ENCODE peak calls at places on chromosomes 5 and 9, in eight cellular contexts. Q is neural progenitor cell, D is uterus, C is AG04449, M is AG09309, T is H9, G is GM13976, S is HFFc6. K is an unnamed sample.

GRCh38 chr5:111680737-111681413 is 76.1 kb downstream of the NREP start:
- DNase-seq in Q (no peak), D (peak; percentile 67), C (peak; percentile 80), M (peak; percentile 89), T (no peak), G (no peak), S (peak; percentile 92), K (peak; percentile 94)

GRCh38 chr9:136603901-136604816 is 58.3 kb upstream of the NOTCH1 start:
- DNase-seq in Q (no peak), D (no peak), C (no peak), M (no peak), T (no peak), G (no peak), S (no peak), K (no peak)

GRCh38 chr5:151721087-151721646 is 34.5 kb upstream of the SPARC start:
- DNase-seq in Q (no peak), D (no peak), C (no peak), M (no peak), T (no peak), G (peak; percentile 57), S (no peak), K (no peak)

GRCh38 chr9:99474186-99474585 is 252.1 kb downstream of the SEC61B start:
- DNase-seq in Q (no peak), D (no peak), C (no peak), M (no peak), T (no peak), G (no peak), S (no peak), K (no peak)

GRCh38 chr5:129447968-129448367 is 12.1 kb upstream of the ADAMTS19 start:
- DNase-seq in Q (no peak), D (no peak), C (no peak), M (no peak), T (no peak), G (no peak), S (no peak), K (no peak)

GRCh38 chr5:142283304-142283703 is 41.5 kb downstream of the SPRY4 start:
- DNase-seq in Q (no peak), D (no peak), C (no peak), M (no peak), T (no peak), G (no peak), S (no peak), K (no peak)

GRCh38 chr9:135775911-135776310 is 73.9 kb downstream of the KCNT1 start:
- DNase-seq in Q (no peak), D (no peak), C (no peak), M (no peak), T (no peak), G (no peak), S (no peak), K (no peak)

GRCh38 chr5:44002381-44002901 is 386.8 kb downstream of the FGF10 start:
- DNase-seq in Q (no peak), D (no peak), C (no peak), M (no peak), T (no peak), G (no peak), S (no peak), K (peak; percentile 3)

GRCh38 chr5:123827811-123828210 is 315.8 kb downstream of the CSNK1G3 start:
- DNase-seq in Q (no peak), D (no peak), C (no peak), M (no peak), T (no peak), G (no peak), S (no peak), K (no peak)

GRCh38 chr5:123835421-123835820 is 323.4 kb downstream of the CSNK1G3 start:
- DNase-seq in Q (no peak), D (no peak), C (no peak), M (no peak), T (no peak), G (no peak), S (no peak), K (peak; percentile 16)

DNA sequence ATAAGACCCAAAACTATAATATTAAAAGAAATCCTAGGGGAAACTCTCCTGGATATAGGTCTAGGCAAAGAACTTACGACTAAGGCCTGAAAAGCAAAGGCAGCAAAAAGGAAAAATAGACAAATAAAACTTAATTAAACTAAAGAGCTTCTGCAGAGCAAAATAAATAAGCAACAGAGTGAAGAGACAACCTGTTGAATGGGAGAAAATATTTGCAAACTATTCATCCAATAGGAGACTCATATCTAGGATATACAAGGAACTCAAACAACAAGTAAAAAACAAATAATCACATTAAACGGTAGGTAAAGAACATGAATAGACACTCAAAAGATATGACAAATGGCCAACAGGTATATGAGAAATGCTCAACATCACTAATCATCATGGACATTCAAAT is 318.6 kb downstream of the CSNK1G3 start:
- DNase-seq in Q (no peak), D (no peak), C (no peak), M (no peak), T (no peak), G (no peak), S (no peak), K (no peak)
- TF ChIP-seq CTCF in Q (no peak), D (no peak), C (no peak), M (no peak), T (no peak), G (no peak), S (no peak), K (no peak)

DNA sequence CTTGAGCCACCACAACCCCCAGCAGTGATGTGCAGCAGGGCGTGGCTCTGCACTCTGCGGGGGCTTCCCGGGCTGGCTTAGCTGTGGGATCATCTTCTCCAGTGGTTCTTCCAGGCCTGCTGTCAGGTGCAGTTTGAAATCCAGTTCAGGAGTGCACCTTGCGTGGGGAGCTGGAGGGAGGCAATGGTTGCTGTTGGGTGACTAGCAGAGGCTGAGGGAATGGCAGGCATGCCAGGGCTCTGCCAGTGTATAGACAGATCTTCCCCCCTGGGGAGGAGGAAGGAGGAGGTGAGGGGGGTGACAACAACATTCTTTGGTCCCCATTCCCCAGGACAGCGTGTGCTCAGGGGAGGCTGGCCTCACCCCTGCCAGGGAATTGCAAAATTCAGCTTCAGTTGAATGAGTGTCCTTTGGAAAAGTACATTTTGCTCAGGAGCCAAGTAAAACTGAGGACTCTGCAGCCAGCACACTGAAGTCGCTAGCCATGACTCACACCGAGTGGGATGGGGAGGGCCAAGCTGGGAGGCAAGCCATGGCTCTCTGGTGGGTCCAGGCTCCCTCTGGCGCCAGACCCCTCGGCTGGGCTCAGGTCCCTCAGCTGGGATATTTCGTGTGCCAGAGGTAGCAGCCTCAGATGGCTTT is 35.0 kb downstream of the ERGIC1 start:
- DNase-seq in Q (no peak), D (peak; percentile 91), C (peak; percentile 72), M (peak; percentile 74), T (no peak), G (no peak), S (peak; percentile 92), K (peak; percentile 73)
- TF ChIP-seq CTCF in Q (no peak), D (peak; percentile 31), C (peak; percentile 58), M (peak; percentile 47), T (no peak), G (no peak), S (peak; percentile 53), K (peak; percentile 53)

GRCh38 chr9:127036437-127036836 is 86.0 kb downstream of the ANGPTL2 start:
- DNase-seq in Q (no peak), D (no peak), C (no peak), M (no peak), T (no peak), G (no peak), S (no peak), K (no peak)

GRCh38 chr9:127038531-127038930 is 83.9 kb downstream of the ANGPTL2 start:
- DNase-seq in Q (no peak), D (no peak), C (no peak), M (no peak), T (no peak), G (no peak), S (no peak), K (no peak)

GRCh38 chr9:127035423-127035822 is 87.0 kb downstream of the ANGPTL2 start:
- DNase-seq in Q (no peak), D (peak; percentile 46), C (no peak), M (no peak), T (no peak), G (no peak), S (no peak), K (no peak)

GRCh38 chr9:127035948-127036347 is 86.5 kb downstream of the ANGPTL2 start:
- DNase-seq in Q (no peak), D (peak; percentile 35), C (no peak), M (no peak), T (no peak), G (no peak), S (no peak), K (no peak)

DNA sequence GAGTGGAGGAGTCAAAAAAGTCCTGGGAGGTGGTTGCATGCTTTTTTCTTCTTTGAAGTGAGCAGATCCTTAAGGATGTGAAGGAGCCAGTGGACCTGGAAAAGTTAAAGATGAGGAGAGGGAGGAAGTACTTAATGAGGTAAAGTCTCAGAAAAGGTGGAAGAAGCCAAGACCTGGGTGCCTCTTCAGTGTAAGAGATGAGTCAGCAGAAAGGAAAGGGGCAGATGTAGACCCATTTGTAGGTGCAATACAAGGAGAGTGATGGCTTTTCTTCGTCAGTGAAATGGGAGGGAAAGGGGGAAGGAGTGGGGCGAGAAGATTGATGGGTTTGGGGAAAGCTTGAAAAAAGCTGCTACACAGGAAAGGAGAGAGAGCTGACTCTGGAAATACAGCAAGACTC is 82.9 kb downstream of the ANGPTL2 start:
- DNase-seq in Q (no peak), D (no peak), C (no peak), M (no peak), T (no peak), G (no peak), S (no peak), K (no peak)
- TF ChIP-seq CTCF in Q (no peak), D (no peak), C (no peak), M (no peak), T (no peak), G (no peak), S (no peak), K (no peak)

DNA sequence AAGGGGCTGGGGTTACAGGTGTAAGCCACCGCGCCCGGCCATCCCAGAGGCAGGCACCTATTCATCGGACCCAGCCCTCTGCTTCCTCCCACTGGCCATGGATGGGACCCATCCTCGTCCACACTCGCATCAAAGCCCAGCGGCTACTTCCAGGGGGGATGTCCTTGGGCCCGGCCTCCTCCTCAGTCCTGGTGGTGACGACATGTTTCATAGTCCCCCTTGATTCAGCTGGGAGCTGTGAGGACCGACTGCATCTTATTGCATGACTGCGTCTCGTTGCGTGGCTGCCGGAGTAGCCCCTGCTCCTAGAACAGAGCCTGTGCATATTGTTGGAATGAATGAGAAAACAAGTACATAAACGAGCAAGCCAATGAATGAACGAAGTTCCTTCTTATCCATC is 12.8 kb downstream of the NCS1 start:
- DNase-seq in Q (no peak), D (no peak), C (no peak), M (no peak), T (no peak), G (no peak), S (no peak), K (no peak)
- TF ChIP-seq CTCF in Q (no peak), D (no peak), C (no peak), M (no peak), T (no peak), G (no peak), S (no peak), K (no peak)

DNA sequence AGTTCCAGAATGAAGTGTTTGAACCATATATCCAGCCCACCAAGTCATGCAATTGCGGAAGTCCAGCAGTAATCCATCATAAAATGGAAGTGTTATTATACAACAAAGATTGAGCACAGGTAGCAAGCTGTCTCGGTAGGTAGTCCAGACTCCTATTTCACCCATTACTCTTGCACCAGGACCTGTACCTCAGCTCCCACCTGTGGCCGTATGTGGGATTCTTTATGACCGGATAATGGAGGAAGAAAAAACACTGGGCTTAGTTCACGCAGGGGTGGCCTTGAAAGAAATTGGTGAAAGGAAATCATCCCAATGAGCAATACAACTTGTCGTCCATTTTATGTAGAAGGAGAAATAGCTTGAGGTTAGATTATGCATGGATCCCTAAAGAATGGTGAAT is 216.3 kb downstream of the ESM1 start:
- DNase-seq in Q (no peak), D (no peak), C (no peak), M (no peak), T (peak; percentile 40), G (no peak), S (no peak), K (no peak)
- TF ChIP-seq CTCF in Q (no peak), D (no peak), C (no peak), M (no peak), T (peak; percentile 54), G (no peak), S (no peak), K (no peak)

K was measured in AG09319.